ENCODE peak calls at places on chromosomes 12 and 14, in five cellular contexts. One of them, this sample, is unnamed.

GRCh38 chr14:68794130-68794855 is 1.4 kb upstream of the ZFP36L1 start:
- DNase-seq in skeletal muscle cell: peak; percentile 86
- DNase-seq in anterior cingulate cortex: no peak
- DNase-seq in NCI-H1092: no peak
- DNase-seq in stimulated activated CD4-positive, alpha-beta T cell treated with anti-CD3 and anti-CD28 coated beads, TNF-alpha, amount 100 ng/mL, for 4 hours: peak; percentile 83
- DNase-seq in this sample: peak; percentile 78

GRCh38 chr12:127781336-127781735 is 485.6 kb upstream of the TMEM132C start:
- DNase-seq in skeletal muscle cell: no peak
- DNase-seq in anterior cingulate cortex: no peak
- DNase-seq in NCI-H1092: no peak
- DNase-seq in stimulated activated CD4-positive, alpha-beta T cell treated with anti-CD3 and anti-CD28 coated beads, TNF-alpha, amount 100 ng/mL, for 4 hours: no peak
- DNase-seq in this sample: no peak

GRCh38 chr14:22412936-22413411 is 176.1 kb downstream of the DAD1 start:
- DNase-seq in skeletal muscle cell: no peak
- DNase-seq in anterior cingulate cortex: no peak
- DNase-seq in NCI-H1092: no peak
- DNase-seq in stimulated activated CD4-positive, alpha-beta T cell treated with anti-CD3 and anti-CD28 coated beads, TNF-alpha, amount 100 ng/mL, for 4 hours: no peak
- DNase-seq in this sample: no peak

GRCh38 chr12:13573698-13574321 is 377.3 kb downstream of the EMP1 start:
- DNase-seq in skeletal muscle cell: peak; percentile 78
- DNase-seq in anterior cingulate cortex: no peak
- DNase-seq in NCI-H1092: no peak
- DNase-seq in stimulated activated CD4-positive, alpha-beta T cell treated with anti-CD3 and anti-CD28 coated beads, TNF-alpha, amount 100 ng/mL, for 4 hours: no peak
- DNase-seq in this sample: no peak

GRCh38 chr14:103296007-103296406 is 38.0 kb upstream of the EIF5 start:
- DNase-seq in skeletal muscle cell: no peak
- DNase-seq in anterior cingulate cortex: no peak
- DNase-seq in NCI-H1092: no peak
- DNase-seq in stimulated activated CD4-positive, alpha-beta T cell treated with anti-CD3 and anti-CD28 coated beads, TNF-alpha, amount 100 ng/mL, for 4 hours: no peak
- DNase-seq in this sample: no peak

GRCh38 chr12:68327896-68328295 is 4.3 kb downstream of the MDM1 start:
- DNase-seq in skeletal muscle cell: no peak
- DNase-seq in anterior cingulate cortex: no peak
- DNase-seq in NCI-H1092: no peak
- DNase-seq in stimulated activated CD4-positive, alpha-beta T cell treated with anti-CD3 and anti-CD28 coated beads, TNF-alpha, amount 100 ng/mL, for 4 hours: no peak
- DNase-seq in this sample: no peak

GRCh38 chr14:58072288-58073071 is 79.5 kb downstream of the ARMH4 start:
- DNase-seq in skeletal muscle cell: peak; percentile 15
- DNase-seq in anterior cingulate cortex: peak; percentile 19
- DNase-seq in NCI-H1092: peak; percentile 59
- DNase-seq in stimulated activated CD4-positive, alpha-beta T cell treated with anti-CD3 and anti-CD28 coated beads, TNF-alpha, amount 100 ng/mL, for 4 hours: no peak
- DNase-seq in this sample: peak; percentile 14

GRCh38 chr12:116018282-116018681 is 259.2 kb downstream of the MED13L start:
- DNase-seq in skeletal muscle cell: no peak
- DNase-seq in anterior cingulate cortex: no peak
- DNase-seq in NCI-H1092: no peak
- DNase-seq in stimulated activated CD4-positive, alpha-beta T cell treated with anti-CD3 and anti-CD28 coated beads, TNF-alpha, amount 100 ng/mL, for 4 hours: no peak
- DNase-seq in this sample: no peak

GRCh38 chr14:61438860-61439765 is 117.7 kb downstream of the PRKCH start:
- DNase-seq in skeletal muscle cell: no peak
- DNase-seq in anterior cingulate cortex: no peak
- DNase-seq in NCI-H1092: no peak
- DNase-seq in stimulated activated CD4-positive, alpha-beta T cell treated with anti-CD3 and anti-CD28 coated beads, TNF-alpha, amount 100 ng/mL, for 4 hours: no peak
- DNase-seq in this sample: no peak

GRCh38 chr14:98138666-98139065 is 1133.3 kb downstream of the BCL11B start:
- DNase-seq in skeletal muscle cell: no peak
- DNase-seq in anterior cingulate cortex: peak; percentile 5
- DNase-seq in NCI-H1092: no peak
- DNase-seq in stimulated activated CD4-positive, alpha-beta T cell treated with anti-CD3 and anti-CD28 coated beads, TNF-alpha, amount 100 ng/mL, for 4 hours: peak; percentile 48
- DNase-seq in this sample: no peak

GRCh38 chr12:7797698-7798398 is 8.6 kb downstream of the NANOG start:
- DNase-seq in skeletal muscle cell: no peak
- DNase-seq in anterior cingulate cortex: no peak
- DNase-seq in NCI-H1092: no peak
- DNase-seq in stimulated activated CD4-positive, alpha-beta T cell treated with anti-CD3 and anti-CD28 coated beads, TNF-alpha, amount 100 ng/mL, for 4 hours: no peak
- DNase-seq in this sample: no peak

GRCh38 chr12:65937181-65937641 is 112.9 kb downstream of the HMGA2 start:
- DNase-seq in skeletal muscle cell: no peak
- DNase-seq in anterior cingulate cortex: no peak
- DNase-seq in NCI-H1092: no peak
- DNase-seq in stimulated activated CD4-positive, alpha-beta T cell treated with anti-CD3 and anti-CD28 coated beads, TNF-alpha, amount 100 ng/mL, for 4 hours: no peak
- DNase-seq in this sample: no peak